ENCODE peak calls at places on chromosomes 13 and 19, in six cellular contexts. A is tibial artery, C is fibroblast of mammary gland, W is A673, F is fibroblast of the aortic adventitia, T is left ventricle myocardium inferior. P is an unnamed sample.

GRCh38 chr13:101728021-101728420 is 275.5 kb downstream of the ITGBL1 start:
- DNase-seq in A (no peak), T (no peak), F (no peak), C (no peak), W (no peak), P (no peak)

GRCh38 chr13:110479648-110480047 is 81.9 kb downstream of the RAB20 start:
- DNase-seq in W (no peak), F (no peak), A (peak), C (peak), T (peak), P (peak)

GRCh38 chr13:98496239-98496668 is 80.7 kb downstream of the STK24 start:
- DNase-seq in C (peak), F (peak), T (no peak), A (peak), W (no peak), P (peak)

GRCh38 chr19:1465191-1466016 is 13.6 kb downstream of the C19orf25 start:
- DNase-seq in W (peak), F (no peak), A (no peak), C (no peak), T (no peak), P (peak)

GRCh38 chr13:62482351-62482750 is 1066.7 kb upstream of the PCDH20 start:
- DNase-seq in C (no peak), T (no peak), W (no peak), A (no peak), F (no peak), P (no peak)

GRCh38 chr19:4730740-4731171 is 7.1 kb upstream of the DPP9 start:
- DNase-seq in F (no peak), C (no peak), A (no peak), T (no peak), W (peak), P (peak)

GRCh38 chr13:44232729-44233128 is 140.9 kb upstream of the SERP2 start:
- DNase-seq in C (no peak), F (no peak), A (no peak), T (no peak), W (no peak), P (no peak)

GRCh38 chr13:62113145-62113544 is 697.5 kb upstream of the PCDH20 start:
- DNase-seq in F (no peak), W (peak), A (no peak), C (no peak), T (no peak), P (no peak)

GRCh38 chr13:48505597-48506091 is 27.2 kb downstream of the RCBTB2 start:
- DNase-seq in C (no peak), F (no peak), A (peak), W (no peak), T (no peak), P (no peak)

GRCh38 chr19:51192689-51193088 is 32.2 kb upstream of the CD33 start:
- DNase-seq in F (no peak), T (no peak), W (no peak), C (no peak), A (no peak), P (no peak)

GRCh38 chr19:43504426-43505185 is at the start of gene PHLDB3:
- DNase-seq in A (no peak), W (no peak), C (no peak), F (no peak), T (no peak), P (peak)

GRCh38 chr13:75770164-75771145 is 134.3 kb downstream of the LMO7 start:
- DNase-seq in C (peak), A (no peak), T (no peak), W (no peak), F (peak), P (no peak)

GRCh38 chr19:31943778-31944177 is 401.6 kb upstream of the ZNF507 start:
- DNase-seq in F (no peak), W (no peak), A (no peak), C (no peak), T (no peak), P (no peak)

GRCh38 chr19:45553464-45553863 is 31.1 kb downstream of the OPA3 start:
- DNase-seq in T (no peak), C (no peak), A (no peak), W (no peak), F (no peak), P (no peak)

GRCh38 chr13:41670873-41671443 is 213.6 kb downstream of the RGCC start:
- DNase-seq in T (no peak), F (no peak), W (no peak), C (no peak), A (no peak), P (no peak)

GRCh38 chr19:1884719-1885334 is 469 bp downstream of the ABHD17A start:
- DNase-seq in T (no peak), W (no peak), A (no peak), C (no peak), F (no peak), P (peak)

GRCh38 chr13:36815069-36815468 is 4.0 kb upstream of the RFXAP start:
- DNase-seq in A (no peak), W (no peak), C (no peak), F (no peak), T (no peak), P (no peak)

GRCh38 chr19:33311326-33311682 is 9.0 kb upstream of the CEBPA start:
- DNase-seq in A (no peak), F (no peak), W (no peak), C (no peak), T (no peak), P (no peak)

GRCh38 chr19:32945260-32945659 is 26.5 kb downstream of the CEP89 start:
- DNase-seq in T (no peak), W (no peak), F (no peak), A (no peak), C (no peak), P (no peak)

GRCh38 chr13:21420706-21421105 is 38.4 kb downstream of the ZDHHC20 start:
- DNase-seq in F (peak), W (no peak), T (no peak), C (peak), A (no peak), P (no peak)

GRCh38 chr13:59747529-59747928 is 416.2 kb downstream of the DIAPH3 start:
- DNase-seq in F (no peak), C (no peak), W (peak), T (no peak), A (no peak), P (no peak)

GRCh38 chr13:109872864-109873263 is 86.5 kb upstream of the IRS2 start:
- DNase-seq in W (no peak), T (no peak), A (no peak), F (no peak), C (no peak), P (no peak)

GRCh38 chr19:49114630-49115363 is 627 bp downstream of the LIN7B start:
- DNase-seq in A (peak), C (peak), W (peak), F (peak), T (peak), P (peak)

GRCh38 chr13:42720116-42720857 is 61.1 kb upstream of the FAM216B start:
- DNase-seq in F (peak), A (no peak), C (peak), T (no peak), W (peak), P (peak)

GRCh38 chr13:41905600-41906254 is 55.2 kb downstream of the VWA8 start:
- DNase-seq in C (peak), F (peak), A (no peak), T (no peak), W (peak), P (no peak)

GRCh38 chr19:39498262-39499081 is at the start of gene DLL3:
- DNase-seq in F (peak), A (no peak), T (no peak), W (peak), C (peak), P (no peak)

GRCh38 chr13:79043208-79043607 is 362.8 kb downstream of the RBM26 start:
- DNase-seq in C (no peak), W (no peak), T (no peak), F (no peak), A (no peak), P (no peak)

GRCh38 chr13:49082653-49083536 is 107.2 kb downstream of the FNDC3A start:
- DNase-seq in C (peak), W (no peak), T (no peak), A (no peak), F (peak), P (no peak)

GRCh38 chr13:29566864-29567263 is 28.6 kb downstream of the SLC7A1 start:
- DNase-seq in T (no peak), C (no peak), A (no peak), W (no peak), F (no peak), P (no peak)

GRCh38 chr19:35037716-35038622 is 3.6 kb upstream of the HPN start:
- DNase-seq in A (peak), W (no peak), C (no peak), F (peak), T (no peak), P (peak)

GRCh38 chr19:13670846-13671245 is 93.5 kb upstream of the MRI1 start:
- DNase-seq in C (no peak), A (no peak), T (no peak), W (no peak), F (no peak), P (no peak)

GRCh38 chr13:43611631-43612416 is 174.9 kb downstream of the ENOX1 start:
- DNase-seq in A (no peak), T (no peak), C (no peak), W (no peak), F (no peak), P (no peak)

DNA sequence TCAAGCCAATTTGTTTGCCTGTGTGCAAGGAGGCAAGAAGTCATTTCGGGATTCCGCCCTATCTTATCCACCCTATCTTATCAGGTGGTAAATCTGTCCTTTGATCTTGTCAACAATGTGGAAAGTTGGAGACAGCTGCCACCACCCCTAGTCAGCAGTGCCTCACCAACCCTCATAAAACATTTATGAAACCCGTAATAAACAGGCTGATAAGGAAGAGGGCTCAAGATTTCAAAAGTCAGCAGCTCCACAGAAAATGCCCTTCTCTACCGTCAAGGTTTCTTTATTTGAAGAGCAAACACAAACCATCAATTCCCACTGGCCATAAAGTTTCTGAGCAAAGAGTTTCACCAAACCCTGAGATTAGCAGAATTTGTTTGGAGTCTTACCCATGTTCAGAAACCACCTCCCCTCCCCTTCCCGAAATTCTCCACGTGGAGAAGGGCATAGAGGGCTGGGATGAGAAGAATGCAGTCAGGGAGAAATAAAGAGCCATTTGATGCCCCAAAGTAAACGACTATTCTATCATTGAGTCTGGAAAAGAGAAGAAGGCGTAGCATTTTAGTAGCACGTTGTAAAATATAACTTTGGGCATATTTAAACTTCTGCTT is 196.1 kb upstream of the GPR12 start:
- DNase-seq in F (no peak), T (no peak), A (no peak), W (no peak), C (no peak), P (no peak)
- H3K4me3 ChIP-seq in F (no peak), T (no peak), A (no peak), W (no peak), C (no peak), P (no peak)

DNA sequence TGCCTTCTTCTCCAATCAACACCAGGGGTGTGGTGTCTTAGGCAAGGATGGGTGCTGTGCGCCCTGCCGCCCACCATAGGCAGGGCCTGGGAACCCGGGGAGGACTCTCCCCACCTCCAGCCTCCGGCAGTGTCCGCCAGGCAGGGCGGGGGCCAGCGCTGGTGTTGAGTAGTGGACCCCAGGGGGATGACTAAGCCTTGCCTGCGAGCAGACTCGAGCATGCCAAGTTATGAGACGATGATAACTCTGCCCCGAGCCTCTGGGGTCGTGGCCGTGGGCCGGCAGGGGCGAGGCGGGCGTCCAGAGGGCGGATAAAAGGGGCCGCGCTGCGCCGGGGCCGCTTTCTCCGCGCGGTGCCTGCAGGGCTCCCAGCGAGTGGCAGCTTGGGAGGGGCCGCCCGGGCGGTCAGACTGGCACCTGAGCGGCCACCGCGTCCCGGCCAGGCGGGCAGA is at the start of gene MEDAG:
- DNase-seq in A (peak), C (peak), W (no peak), T (peak), F (peak), P (peak)
- H3K4me3 ChIP-seq in A (peak), C (peak), W (no peak), T (peak), F (peak), P (peak)

GRCh38 chr19:47258434-47258833 is 2.1 kb downstream of the CCDC9 start:
- DNase-seq in A (no peak), W (no peak), F (no peak), C (no peak), T (no peak), P (no peak)
- H3K4me3 ChIP-seq in A (no peak), W (peak), F (peak), C (peak), T (peak), P (no peak)

GRCh38 chr19:55654323-55654832 is 457 bp upstream of the U2AF2 start:
- DNase-seq in C (peak), F (peak), A (peak), T (peak), W (peak), P (peak)

GRCh38 chr19:55654833-55655647 is at the start of gene U2AF2:
- DNase-seq in C (peak), F (peak), A (peak), W (peak), T (peak), P (peak)

GRCh38 chr19:55657004-55657747 is 2.3 kb downstream of the U2AF2 start:
- DNase-seq in T (no peak), F (no peak), A (no peak), W (no peak), C (peak), P (peak)

GRCh38 chr19:55655648-55656040 is 809 bp downstream of the U2AF2 start:
- DNase-seq in W (no peak), T (no peak), C (no peak), F (no peak), A (no peak), P (no peak)

DNA sequence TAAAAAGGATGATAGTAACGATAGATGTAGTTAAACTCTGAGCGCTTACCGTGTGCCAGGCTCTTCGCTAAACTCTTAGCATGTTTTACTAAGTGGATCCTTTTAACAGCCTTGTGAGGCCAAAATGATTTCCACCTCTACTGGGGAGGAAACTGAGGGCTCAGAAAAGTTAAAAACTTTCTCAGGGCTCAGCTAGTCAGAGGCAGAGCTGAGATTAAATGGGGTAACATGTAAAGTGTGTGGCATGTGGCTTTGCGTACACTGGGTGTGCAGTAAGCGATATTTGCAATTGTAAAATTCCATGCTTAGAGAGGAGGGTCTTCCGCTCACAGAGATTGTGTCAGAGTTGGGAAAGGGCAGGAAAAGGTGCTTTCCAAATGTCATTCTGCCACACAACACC is 1.7 kb downstream of the U2AF2 start:
- DNase-seq in C (no peak), T (no peak), W (no peak), A (no peak), F (no peak), P (no peak)
- H3K4me3 ChIP-seq in C (peak), T (peak), W (peak), A (peak), F (peak), P (peak)

GRCh38 chr13:23902975-23903905 is 5.9 kb upstream of the C1QTNF9B start:
- DNase-seq in T (no peak), F (no peak), A (no peak), W (no peak), C (no peak), P (peak)
- H3K4me3 ChIP-seq in T (peak), F (peak), A (no peak), W (peak), C (peak), P (peak)

GRCh38 chr19:10773969-10774368 is 56.1 kb downstream of the DNM2 start:
- DNase-seq in F (no peak), C (no peak), A (no peak), T (no peak), W (no peak), P (no peak)

GRCh38 chr19:10774893-10775292 is 57.0 kb downstream of the DNM2 start:
- DNase-seq in W (no peak), T (no peak), A (no peak), F (no peak), C (peak), P (no peak)

GRCh38 chr19:10780368-10780767 is 55.6 kb downstream of the TMED1 start:
- DNase-seq in W (no peak), A (peak), C (peak), T (no peak), F (peak), P (no peak)

GRCh38 chr19:10782795-10783194 is 53.2 kb downstream of the TMED1 start:
- DNase-seq in A (peak), F (no peak), T (peak), W (no peak), C (no peak), P (no peak)

GRCh38 chr19:10776900-10777650 is 58.9 kb downstream of the TMED1 start:
- DNase-seq in T (no peak), W (no peak), A (no peak), F (no peak), C (no peak), P (no peak)
- H3K4me3 ChIP-seq in T (no peak), W (no peak), A (no peak), F (no peak), C (no peak), P (no peak)

GRCh38 chr19:29663861-29664752 is 1.2 kb upstream of the PLEKHF1 start:
- DNase-seq in C (no peak), W (no peak), A (no peak), F (no peak), T (no peak), P (no peak)
- H3K4me3 ChIP-seq in C (no peak), W (no peak), A (no peak), F (no peak), T (peak), P (no peak)

GRCh38 chr13:40439928-40440327 is 226.5 kb downstream of the FOXO1 start:
- DNase-seq in A (peak), T (peak), W (no peak), F (peak), C (peak), P (peak)

GRCh38 chr13:40438022-40438692 is 228.3 kb downstream of the FOXO1 start:
- DNase-seq in T (no peak), A (no peak), W (no peak), C (peak), F (peak), P (no peak)

GRCh38 chr13:40442191-40442590 is 224.2 kb downstream of the FOXO1 start:
- DNase-seq in W (no peak), A (no peak), C (no peak), T (peak), F (no peak), P (peak)

GRCh38 chr13:40440990-40441820 is 225.2 kb downstream of the FOXO1 start:
- DNase-seq in W (no peak), T (peak), A (peak), F (peak), C (peak), P (peak)

GRCh38 chr13:40438999-40439797 is 227.2 kb downstream of the FOXO1 start:
- DNase-seq in F (peak), T (no peak), C (peak), W (no peak), A (peak), P (peak)
- H3K4me3 ChIP-seq in F (peak), T (peak), C (no peak), W (no peak), A (peak), P (no peak)

GRCh38 chr13:51802601-51803000 is 1.4 kb downstream of the DHRS12 start:
- DNase-seq in W (no peak), T (no peak), F (no peak), A (no peak), C (no peak), P (peak)
- H3K4me3 ChIP-seq in W (no peak), T (peak), F (no peak), A (peak), C (no peak), P (no peak)

DNA sequence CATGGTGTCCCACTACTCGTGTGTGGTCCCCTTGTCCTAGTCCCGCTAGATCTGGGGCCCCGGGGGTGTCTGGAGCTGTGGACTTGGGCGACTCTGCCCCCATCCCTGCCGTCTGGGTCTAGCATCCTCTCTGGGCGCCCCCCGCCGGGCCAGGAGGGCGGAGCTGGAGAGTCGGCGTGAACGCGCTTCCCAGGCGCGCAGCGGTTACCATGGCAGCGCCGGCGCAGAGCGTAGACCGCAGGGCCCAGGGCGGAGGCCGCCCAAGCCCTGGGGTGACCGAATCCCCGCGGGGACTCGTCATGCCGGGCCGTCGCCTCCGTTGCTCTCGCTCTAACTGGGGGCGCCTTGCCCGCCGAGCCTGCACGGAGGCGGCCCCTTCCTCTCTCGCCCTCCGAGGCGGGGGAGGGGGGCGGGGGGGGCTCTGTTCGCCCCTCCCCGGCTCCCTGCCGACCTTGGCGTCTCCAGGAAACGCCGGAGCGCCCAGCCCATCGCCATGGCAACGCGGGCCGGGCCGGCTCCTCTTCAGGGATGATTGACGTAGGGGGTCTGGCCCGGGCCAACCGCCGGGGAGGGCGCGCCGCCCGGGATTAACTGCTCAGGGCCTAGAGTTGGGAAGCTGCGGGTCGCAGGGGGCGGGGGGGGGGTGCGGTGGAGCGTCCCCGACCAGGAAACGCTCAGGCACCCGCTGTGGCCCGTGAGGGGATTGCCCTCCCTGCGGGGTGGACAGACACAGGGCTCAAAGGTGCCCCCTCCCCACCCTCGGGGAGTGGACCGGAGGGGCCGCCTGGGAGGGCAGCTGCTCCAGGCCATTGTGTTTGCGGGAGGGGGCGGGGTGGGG is 8.9 kb downstream of the ISYNA1 start:
- DNase-seq in T (peak), A (no peak), C (peak), W (peak), F (peak), P (peak)
- H3K4me3 ChIP-seq in T (peak), A (peak), C (no peak), W (peak), F (peak), P (peak)

P was measured in right cardiac atrium.